ENCODE peak calls at places on chromosomes 2 and 18, in four cellular contexts. M, E, C and Z are unnamed samples.

GRCh38 chr2:66423391-66423790 is 11.5 kb upstream of the MEIS1 start:
- DNase-seq in M (no peak), E (no peak), C (no peak), Z (no peak)

GRCh38 chr2:168033966-168034365 is 213.4 kb downstream of the STK39 start:
- DNase-seq in M (no peak), E (no peak), C (no peak), Z (no peak)

GRCh38 chr2:171855401-171855800 is 38.6 kb downstream of the SLC25A12 start:
- DNase-seq in M (no peak), E (no peak), C (peak; percentile 39), Z (no peak)

GRCh38 chr2:110105608-110106467 is 9.8 kb downstream of the MALL start:
- DNase-seq in M (no peak), E (peak; percentile 67), C (peak; percentile 20), Z (peak; percentile 32)

GRCh38 chr2:152581360-152581759 is 135.9 kb downstream of the PRPF40A start:
- DNase-seq in M (no peak), E (peak; percentile 44), C (no peak), Z (no peak)

GRCh38 chr18:3889803-3890202 is 439.8 kb downstream of the TGIF1 start:
- DNase-seq in M (no peak), E (no peak), C (peak; percentile 17), Z (no peak)

GRCh38 chr2:222424281-222424728 is at the start of gene SGPP2:
- DNase-seq in M (peak; percentile 26), E (no peak), C (no peak), Z (peak; percentile 32)

GRCh38 chr2:137535897-137536296 is 428.4 kb upstream of the HNMT start:
- DNase-seq in M (no peak), E (no peak), C (no peak), Z (no peak)

GRCh38 chr18:67476585-67476984 is 39.9 kb downstream of the DSEL start:
- DNase-seq in M (no peak), E (no peak), C (no peak), Z (no peak)

GRCh38 chr2:170679607-170680079 is 35.5 kb upstream of the SP5 start:
- DNase-seq in M (no peak), E (peak; percentile 69), C (no peak), Z (no peak)

GRCh38 chr18:12106516-12106915 is 12.9 kb downstream of the ANKRD62 start:
- DNase-seq in M (no peak), E (no peak), C (no peak), Z (no peak)

GRCh38 chr2:68807821-68808266 is 63.4 kb downstream of the BMP10 start:
- DNase-seq in M (no peak), E (peak; percentile 88), C (no peak), Z (peak; percentile 30)

GRCh38 chr2:24870891-24871705 is 48.9 kb downstream of the ADCY3 start:
- DNase-seq in M (no peak), E (no peak), C (no peak), Z (no peak)

GRCh38 chr2:46967990-46968647 is 52.5 kb upstream of the MCFD2 start:
- DNase-seq in M (no peak), E (peak; percentile 80), C (peak; percentile 84), Z (peak; percentile 91)

GRCh38 chr18:58716046-58716766 is 44.9 kb downstream of the MALT1 start:
- DNase-seq in M (no peak), E (no peak), C (peak; percentile 10), Z (no peak)

GRCh38 chr2:207337234-207338219 is 171.8 kb upstream of the KLF7 start:
- DNase-seq in M (no peak), E (no peak), C (no peak), Z (no peak)

GRCh38 chr2:230071421-230071820 is 2.7 kb upstream of the SLC16A14 start:
- DNase-seq in M (no peak), E (no peak), C (no peak), Z (no peak)

GRCh38 chr2:96204836-96205235 is 3.8 kb downstream of the STARD7 start:
- DNase-seq in M (no peak), E (no peak), C (no peak), Z (no peak)

GRCh38 chr2:27932396-27932795 is 41.9 kb downstream of the BABAM2 start:
- DNase-seq in M (no peak), E (no peak), C (peak; percentile 12), Z (no peak)

GRCh38 chr2:168518555-168519066 is 62.5 kb downstream of the CERS6 start:
- DNase-seq in M (no peak), E (no peak), C (no peak), Z (no peak)

GRCh38 chr2:54589340-54590215 is 133.5 kb downstream of the SPTBN1 start:
- DNase-seq in M (peak; percentile 47), E (no peak), C (no peak), Z (peak; percentile 41)

GRCh38 chr2:215540646-215541045 is 104.8 kb upstream of the FN1 start:
- DNase-seq in M (no peak), E (no peak), C (peak; percentile 50), Z (no peak)

GRCh38 chr2:121898483-121898882 is 143.0 kb downstream of the TSN start:
- DNase-seq in M (no peak), E (no peak), C (no peak), Z (no peak)

GRCh38 chr2:10668402-10669012 is 21.3 kb downstream of the NOL10 start:
- DNase-seq in M (peak; percentile 37), E (peak; percentile 50), C (peak; percentile 13), Z (no peak)